ENCODE peak calls at places on chromosomes 16 and 17, in six cellular contexts. One of them, this sample, is unnamed.

GRCh38 chr17:71885662-71886061 is 235.2 kb upstream of the SOX9 start:
- DNase-seq in ovary: no peak
- DNase-seq in ACHN: no peak
- DNase-seq in GM10248: no peak
- DNase-seq in naive thymus-derived CD4-positive, alpha-beta T cell: no peak
- DNase-seq in Ammon's horn: no peak
- DNase-seq in this sample: no peak

GRCh38 chr16:81513204-81514040 is 68.8 kb downstream of the CMIP start:
- DNase-seq in naive thymus-derived CD4-positive, alpha-beta T cell: no peak
- DNase-seq in GM10248: no peak
- DNase-seq in Ammon's horn: peak
- DNase-seq in ovary: peak
- DNase-seq in ACHN: no peak
- DNase-seq in this sample: no peak

GRCh38 chr16:9378876-9379275 is 287.4 kb downstream of the HAPSTR1 start:
- DNase-seq in ovary: no peak
- DNase-seq in GM10248: no peak
- DNase-seq in ACHN: no peak
- DNase-seq in naive thymus-derived CD4-positive, alpha-beta T cell: no peak
- DNase-seq in Ammon's horn: no peak
- DNase-seq in this sample: no peak

GRCh38 chr16:21218135-21218534 is 6.8 kb upstream of the ZP2 start:
- DNase-seq in ACHN: no peak
- DNase-seq in GM10248: no peak
- DNase-seq in naive thymus-derived CD4-positive, alpha-beta T cell: no peak
- DNase-seq in ovary: no peak
- DNase-seq in Ammon's horn: no peak
- DNase-seq in this sample: no peak

GRCh38 chr16:73480381-73480780 is 432.5 kb upstream of the ZFHX3 start:
- DNase-seq in naive thymus-derived CD4-positive, alpha-beta T cell: no peak
- DNase-seq in ovary: no peak
- DNase-seq in GM10248: no peak
- DNase-seq in Ammon's horn: no peak
- DNase-seq in ACHN: no peak
- DNase-seq in this sample: no peak

GRCh38 chr16:48231675-48232214 is 12.4 kb upstream of the LONP2 start:
- DNase-seq in GM10248: peak
- DNase-seq in Ammon's horn: peak
- DNase-seq in naive thymus-derived CD4-positive, alpha-beta T cell: peak
- DNase-seq in ACHN: peak
- DNase-seq in ovary: no peak
- DNase-seq in this sample: no peak

GRCh38 chr17:81118308-81119221 is 46.7 kb upstream of the PVALEF start:
- DNase-seq in naive thymus-derived CD4-positive, alpha-beta T cell: no peak
- DNase-seq in GM10248: no peak
- DNase-seq in ACHN: no peak
- DNase-seq in ovary: no peak
- DNase-seq in Ammon's horn: no peak
- DNase-seq in this sample: no peak

GRCh38 chr16:27046958-27047357 is 19.8 kb upstream of the C16orf82 start:
- DNase-seq in ovary: no peak
- DNase-seq in naive thymus-derived CD4-positive, alpha-beta T cell: no peak
- DNase-seq in ACHN: no peak
- DNase-seq in GM10248: no peak
- DNase-seq in Ammon's horn: no peak
- DNase-seq in this sample: no peak

GRCh38 chr16:67399218-67399733 is 6.0 kb upstream of the TPPP3 start:
- DNase-seq in Ammon's horn: peak
- DNase-seq in ACHN: no peak
- DNase-seq in naive thymus-derived CD4-positive, alpha-beta T cell: peak
- DNase-seq in ovary: peak
- DNase-seq in GM10248: peak
- DNase-seq in this sample: peak

GRCh38 chr17:76145231-76146052 is 4.4 kb upstream of the FOXJ1 start:
- DNase-seq in GM10248: peak
- DNase-seq in Ammon's horn: no peak
- DNase-seq in naive thymus-derived CD4-positive, alpha-beta T cell: peak
- DNase-seq in ovary: no peak
- DNase-seq in ACHN: no peak
- DNase-seq in this sample: no peak

GRCh38 chr17:47997595-47997994 is 26.7 kb downstream of the CDK5RAP3 start:
- DNase-seq in GM10248: no peak
- DNase-seq in ACHN: no peak
- DNase-seq in naive thymus-derived CD4-positive, alpha-beta T cell: no peak
- DNase-seq in ovary: no peak
- DNase-seq in Ammon's horn: no peak
- DNase-seq in this sample: no peak

GRCh38 chr16:621526-622105 is 9.2 kb upstream of the WFIKKN1 start:
- DNase-seq in naive thymus-derived CD4-positive, alpha-beta T cell: no peak
- DNase-seq in GM10248: no peak
- DNase-seq in Ammon's horn: peak
- DNase-seq in ovary: no peak
- DNase-seq in ACHN: no peak
- DNase-seq in this sample: no peak

GRCh38 chr17:46984892-46985291 is 5.8 kb upstream of the RPRML start:
- DNase-seq in ovary: no peak
- DNase-seq in ACHN: no peak
- DNase-seq in naive thymus-derived CD4-positive, alpha-beta T cell: no peak
- DNase-seq in Ammon's horn: no peak
- DNase-seq in GM10248: no peak
- DNase-seq in this sample: no peak

GRCh38 chr16:61471737-61472136 is 564.5 kb downstream of the CDH8 start:
- DNase-seq in ovary: no peak
- DNase-seq in GM10248: no peak
- DNase-seq in Ammon's horn: no peak
- DNase-seq in naive thymus-derived CD4-positive, alpha-beta T cell: no peak
- DNase-seq in ACHN: no peak
- DNase-seq in this sample: no peak

GRCh38 chr16:30958164-30959083 is 870 bp downstream of the SETD1A start:
- DNase-seq in Ammon's horn: no peak
- DNase-seq in GM10248: peak
- DNase-seq in naive thymus-derived CD4-positive, alpha-beta T cell: no peak
- DNase-seq in ACHN: peak
- DNase-seq in ovary: peak
- DNase-seq in this sample: peak

GRCh38 chr17:73690581-73691135 is 46.4 kb upstream of the SDK2 start:
- DNase-seq in ACHN: no peak
- DNase-seq in ovary: no peak
- DNase-seq in Ammon's horn: no peak
- DNase-seq in GM10248: no peak
- DNase-seq in naive thymus-derived CD4-positive, alpha-beta T cell: no peak
- DNase-seq in this sample: no peak

GRCh38 chr16:27174798-27175197 is 28.5 kb upstream of the KDM8 start:
- DNase-seq in naive thymus-derived CD4-positive, alpha-beta T cell: no peak
- DNase-seq in ovary: no peak
- DNase-seq in ACHN: no peak
- DNase-seq in Ammon's horn: no peak
- DNase-seq in GM10248: no peak
- DNase-seq in this sample: no peak

GRCh38 chr17:80478487-80479245 is 2.3 kb upstream of the NPTX1 start:
- DNase-seq in GM10248: no peak
- DNase-seq in Ammon's horn: no peak
- DNase-seq in ACHN: no peak
- DNase-seq in ovary: no peak
- DNase-seq in naive thymus-derived CD4-positive, alpha-beta T cell: no peak
- DNase-seq in this sample: no peak

GRCh38 chr17:33811006-33811760 is 443.9 kb upstream of the CCL2 start:
- DNase-seq in naive thymus-derived CD4-positive, alpha-beta T cell: no peak
- DNase-seq in Ammon's horn: no peak
- DNase-seq in GM10248: no peak
- DNase-seq in ovary: no peak
- DNase-seq in ACHN: no peak
- DNase-seq in this sample: no peak

GRCh38 chr16:66103245-66103644 is 263.2 kb upstream of the CDH5 start:
- DNase-seq in naive thymus-derived CD4-positive, alpha-beta T cell: no peak
- DNase-seq in ovary: no peak
- DNase-seq in ACHN: no peak
- DNase-seq in GM10248: no peak
- DNase-seq in Ammon's horn: no peak
- DNase-seq in this sample: no peak

GRCh38 chr17:16428098-16428882 is 12.9 kb downstream of the TRPV2 start:
- DNase-seq in naive thymus-derived CD4-positive, alpha-beta T cell: peak
- DNase-seq in ovary: no peak
- DNase-seq in Ammon's horn: peak
- DNase-seq in ACHN: peak
- DNase-seq in GM10248: peak
- DNase-seq in this sample: no peak

GRCh38 chr17:81378941-81379511 is 16.2 kb upstream of the BAHCC1 start:
- DNase-seq in naive thymus-derived CD4-positive, alpha-beta T cell: no peak
- DNase-seq in Ammon's horn: no peak
- DNase-seq in ACHN: no peak
- DNase-seq in GM10248: no peak
- DNase-seq in ovary: no peak
- DNase-seq in this sample: no peak

GRCh38 chr17:65627108-65627507 is 65.7 kb upstream of the AXIN2 start:
- DNase-seq in ACHN: no peak
- DNase-seq in naive thymus-derived CD4-positive, alpha-beta T cell: no peak
- DNase-seq in Ammon's horn: no peak
- DNase-seq in GM10248: no peak
- DNase-seq in ovary: no peak
- DNase-seq in this sample: no peak

GRCh38 chr16:22161999-22162657 is at the start of gene SDR42E2:
- DNase-seq in Ammon's horn: no peak
- DNase-seq in naive thymus-derived CD4-positive, alpha-beta T cell: peak
- DNase-seq in ovary: no peak
- DNase-seq in GM10248: peak
- DNase-seq in ACHN: no peak
- DNase-seq in this sample: no peak

GRCh38 chr16:56708821-56709685 is 20.9 kb upstream of the NUP93 start:
- DNase-seq in naive thymus-derived CD4-positive, alpha-beta T cell: no peak
- DNase-seq in GM10248: no peak
- DNase-seq in Ammon's horn: no peak
- DNase-seq in ovary: no peak
- DNase-seq in ACHN: no peak
- DNase-seq in this sample: no peak